ENCODE peak calls at places on chromosome 13, in six cellular contexts. G, B, R, Z, E and M are unnamed samples.

GRCh38 chr13:107712145-107712544 is 503.2 kb downstream of the LIG4 start:
- DNase-seq in G (no peak), B (no peak), R (no peak), Z (no peak), E (no peak), M (no peak)

GRCh38 chr13:33497146-33497845 is 211.7 kb upstream of the STARD13 start:
- DNase-seq in G (no peak), B (no peak), R (no peak), Z (no peak), E (no peak), M (no peak)

GRCh38 chr13:99991013-99991805 is 9.6 kb downstream of the ZIC2 start:
- DNase-seq in G (no peak), B (no peak), R (no peak), Z (no peak), E (no peak), M (no peak)

GRCh38 chr13:114313061-114313860 is 1.0 kb upstream of the CHAMP1 start:
- DNase-seq in G (no peak), B (no peak), R (peak), Z (no peak), E (no peak), M (no peak)

GRCh38 chr13:113732961-113733950 is 25.8 kb upstream of the TMEM255B start:
- DNase-seq in G (no peak), B (no peak), R (no peak), Z (no peak), E (no peak), M (no peak)

GRCh38 chr13:28324181-28324789 is 170.6 kb downstream of the FLT1 start:
- DNase-seq in G (peak), B (peak), R (peak), Z (peak), E (peak), M (peak)

GRCh38 chr13:108779308-108779707 is 149.9 kb downstream of the MYO16 start:
- DNase-seq in G (no peak), B (no peak), R (no peak), Z (no peak), E (no peak), M (no peak)

GRCh38 chr13:92224052-92224821 is 825.8 kb downstream of the GPC5 start:
- DNase-seq in G (no peak), B (no peak), R (no peak), Z (no peak), E (no peak), M (peak)

GRCh38 chr13:36801035-36801434 is 18.0 kb upstream of the RFXAP start:
- DNase-seq in G (peak), B (no peak), R (no peak), Z (no peak), E (no peak), M (no peak)

GRCh38 chr13:25377244-25377962 is 5.6 kb downstream of the ATP8A2 start:
- DNase-seq in G (no peak), B (no peak), R (no peak), Z (no peak), E (no peak), M (no peak)

GRCh38 chr13:81395368-81395767 is 1054.4 kb upstream of the SPRY2 start:
- DNase-seq in G (peak), B (no peak), R (no peak), Z (peak), E (no peak), M (no peak)

GRCh38 chr13:49220856-49221614 is 897 bp downstream of the MLNR start:
- DNase-seq in G (no peak), B (no peak), R (peak), Z (no peak), E (no peak), M (peak)

GRCh38 chr13:111031531-111031961 is 83.6 kb upstream of the ARHGEF7 start:
- DNase-seq in G (no peak), B (no peak), R (peak), Z (no peak), E (no peak), M (peak)

GRCh38 chr13:106533101-106533939 is 2.1 kb downstream of the EFNB2 start:
- DNase-seq in G (peak), B (no peak), R (peak), Z (peak), E (peak), M (peak)

GRCh38 chr13:100540621-100541020 is 48.0 kb downstream of the GGACT start:
- DNase-seq in G (no peak), B (no peak), R (no peak), Z (no peak), E (no peak), M (no peak)

GRCh38 chr13:51412431-51412830 is 40.4 kb downstream of the INTS6 start:
- DNase-seq in G (no peak), B (no peak), R (no peak), Z (no peak), E (no peak), M (no peak)

GRCh38 chr13:67296511-67296910 is 66.4 kb upstream of the PCDH9 start:
- DNase-seq in G (no peak), B (no peak), R (no peak), Z (no peak), E (no peak), M (no peak)

GRCh38 chr13:29589234-29589633 is 6.3 kb downstream of the SLC7A1 start:
- DNase-seq in G (no peak), B (no peak), R (no peak), Z (no peak), E (no peak), M (peak)

GRCh38 chr13:29523199-29523931 is 72.1 kb downstream of the SLC7A1 start:
- DNase-seq in G (no peak), B (no peak), R (peak), Z (no peak), E (no peak), M (no peak)

GRCh38 chr13:81757348-81757950 is 1416.5 kb upstream of the SPRY2 start:
- DNase-seq in G (no peak), B (no peak), R (no peak), Z (no peak), E (no peak), M (no peak)